ENCODE peak calls at places on chromosomes 7 and 10, in eight cellular contexts. A, Q, P, B, C, I, S and F are unnamed samples.

GRCh38 chr10:11745045-11745444 is 2.9 kb downstream of the ECHDC3 start:
- DNase-seq in I (no peak), Q (no peak), A (no peak), P (peak), S (no peak), B (no peak), C (no peak), F (no peak)

GRCh38 chr10:132054564-132054963 is 11.2 kb upstream of the JAKMIP3 start:
- DNase-seq in Q (peak), I (no peak), S (no peak), C (no peak), B (no peak), P (peak), A (no peak), F (no peak)

GRCh38 chr7:137476937-137477336 is 133.4 kb upstream of the PTN start:
- DNase-seq in S (peak), C (no peak), A (no peak), P (no peak), B (no peak), I (no peak), Q (no peak), F (no peak)

GRCh38 chr7:115068220-115068619 is 146.3 kb downstream of the MDFIC start:
- DNase-seq in B (no peak), Q (no peak), A (no peak), I (no peak), C (no peak), S (peak), P (no peak), F (no peak)

GRCh38 chr7:73738220-73738611 is 386 bp downstream of the ABHD11 start:
- DNase-seq in S (peak), I (peak), A (peak), P (no peak), B (no peak), C (no peak), Q (peak), F (peak)

GRCh38 chr10:17435187-17435586 is 19.2 kb downstream of the ST8SIA6 start:
- DNase-seq in I (no peak), C (no peak), P (no peak), Q (peak), B (no peak), A (no peak), S (no peak), F (no peak)

GRCh38 chr10:6120691-6121090 is 31.9 kb downstream of the RBM17 start:
- DNase-seq in C (no peak), I (no peak), A (no peak), B (peak), S (no peak), Q (peak), P (no peak), F (no peak)

GRCh38 chr10:79127151-79127961 is 58.6 kb downstream of the ZMIZ1 start:
- DNase-seq in Q (peak), B (peak), P (no peak), C (no peak), S (peak), I (peak), A (peak), F (peak)

GRCh38 chr10:72840319-72840718 is 53.2 kb upstream of the OIT3 start:
- DNase-seq in Q (no peak), A (no peak), B (no peak), I (no peak), S (no peak), C (no peak), P (no peak), F (no peak)

GRCh38 chr7:54546081-54546985 is 4.2 kb downstream of the VSTM2A start:
- DNase-seq in C (no peak), I (no peak), A (no peak), P (peak), B (no peak), S (no peak), Q (no peak), F (peak)

GRCh38 chr7:2838873-2839578 is 5.1 kb downstream of the GNA12 start:
- DNase-seq in C (no peak), B (no peak), Q (no peak), I (no peak), A (no peak), P (no peak), S (no peak), F (peak)

GRCh38 chr10:12728569-12728968 is 272.9 kb downstream of the CCDC3 start:
- DNase-seq in A (no peak), P (no peak), S (peak), I (no peak), Q (no peak), B (no peak), C (no peak), F (no peak)

GRCh38 chr10:68327889-68328786 is 3.7 kb upstream of the HNRNPH3 start:
- DNase-seq in P (no peak), C (no peak), Q (peak), S (peak), I (no peak), B (no peak), A (peak), F (no peak)

GRCh38 chr10:77582710-77583115 is 54.9 kb downstream of the KCNMA1 start:
- DNase-seq in A (peak), C (no peak), S (peak), P (no peak), I (no peak), B (no peak), Q (peak), F (no peak)

GRCh38 chr7:44771358-44771757 is 22.7 kb downstream of the ZMIZ2 start:
- DNase-seq in Q (no peak), I (no peak), P (no peak), B (no peak), A (no peak), C (no peak), S (no peak), F (no peak)

GRCh38 chr7:117672433-117672832 is 192.6 kb downstream of the CFTR start:
- DNase-seq in P (no peak), B (no peak), S (no peak), C (no peak), I (no peak), A (no peak), Q (no peak), F (no peak)

GRCh38 chr10:13038346-13038745 is 36.8 kb upstream of the CCDC3 start:
- DNase-seq in A (no peak), Q (no peak), I (no peak), B (no peak), C (no peak), P (no peak), S (no peak), F (no peak)

GRCh38 chr7:133530682-133531081 is 277.8 kb downstream of the EXOC4 start:
- DNase-seq in I (no peak), A (no peak), Q (no peak), S (peak), P (no peak), C (no peak), B (no peak), F (no peak)

GRCh38 chr10:22816298-22816653 is 101.9 kb upstream of the PIP4K2A start:
- DNase-seq in Q (peak), A (peak), S (peak), P (no peak), C (no peak), I (no peak), B (no peak), F (no peak)

GRCh38 chr7:12091164-12091563 is 119.9 kb upstream of the TMEM106B start:
- DNase-seq in P (no peak), A (no peak), B (no peak), I (no peak), Q (no peak), C (no peak), S (no peak), F (no peak)

GRCh38 chr10:110003524-110003885 is 4.3 kb upstream of the ADD3 start:
- DNase-seq in P (no peak), Q (no peak), A (no peak), S (no peak), C (no peak), I (no peak), B (no peak), F (no peak)

GRCh38 chr10:101780818-101781654 is 2.2 kb downstream of the NPM3 start:
- DNase-seq in C (no peak), Q (peak), I (peak), A (peak), S (peak), B (peak), P (peak), F (peak)

GRCh38 chr10:15200626-15201025 is 32.1 kb upstream of the NMT2 start:
- DNase-seq in A (no peak), B (no peak), S (peak), I (no peak), P (no peak), Q (no peak), C (no peak), F (no peak)

GRCh38 chr7:27412164-27412563 is 169.6 kb downstream of the EVX1 start:
- DNase-seq in Q (no peak), S (no peak), I (no peak), A (no peak), P (no peak), C (no peak), B (no peak), F (no peak)

GRCh38 chr10:84613336-84614021 is 285.1 kb downstream of the CCSER2 start:
- DNase-seq in C (no peak), B (no peak), Q (peak), P (no peak), I (peak), S (no peak), A (peak), F (peak)

GRCh38 chr7:64946772-64947171 is 43.7 kb downstream of the ZNF273 start:
- DNase-seq in S (peak), A (peak), I (no peak), Q (peak), P (no peak), B (no peak), C (no peak), F (no peak)

GRCh38 chr10:3225589-3225988 is 53.0 kb upstream of the PITRM1 start:
- DNase-seq in Q (no peak), S (peak), P (no peak), I (no peak), A (no peak), C (no peak), B (no peak), F (no peak)

GRCh38 chr7:27767374-27767773 is 27.4 kb downstream of the TAX1BP1 start:
- DNase-seq in Q (peak), I (no peak), S (peak), C (no peak), A (no peak), P (no peak), B (no peak), F (no peak)

GRCh38 chr7:123410273-123410928 is 124.0 kb downstream of the IQUB start:
- DNase-seq in P (no peak), S (no peak), I (no peak), Q (no peak), B (peak), C (no peak), A (peak), F (no peak)

GRCh38 chr7:519429-519973 is at the start of gene PDGFA:
- DNase-seq in S (peak), A (peak), I (no peak), C (no peak), B (peak), Q (peak), P (no peak), F (no peak)

GRCh38 chr7:24830440-24831050 is 73.3 kb upstream of the GSDME start:
- DNase-seq in P (no peak), Q (no peak), I (no peak), A (no peak), C (no peak), B (no peak), S (no peak), F (no peak)

GRCh38 chr10:56357018-56357417 is 4.0 kb downstream of the ZWINT start:
- DNase-seq in I (no peak), P (no peak), B (no peak), C (no peak), S (no peak), A (no peak), Q (no peak), F (no peak)

GRCh38 chr10:56360967-56361841 is at the start of gene ZWINT:
- DNase-seq in P (peak), S (peak), Q (peak), A (peak), I (peak), C (peak), B (peak), F (peak)

GRCh38 chr10:56360583-56360966 is 484 bp downstream of the ZWINT start:
- DNase-seq in B (no peak), C (no peak), Q (no peak), A (no peak), P (no peak), I (no peak), S (no peak), F (no peak)

GRCh38 chr10:56359837-56360236 is 1.2 kb downstream of the ZWINT start:
- DNase-seq in I (no peak), C (no peak), Q (no peak), A (no peak), S (no peak), P (peak), B (no peak), F (no peak)
- TF ChIP-seq POLR2A in I (no peak), C (no peak), Q (no peak), A (no peak), S (no peak), P (no peak), B (no peak), F (no peak)

GRCh38 chr10:122998934-122999333 is 9.7 kb downstream of the IKZF5 start:
- DNase-seq in I (no peak), Q (no peak), P (no peak), A (no peak), B (no peak), C (no peak), S (no peak), F (no peak)
- TF ChIP-seq POLR2A in I (no peak), Q (no peak), P (no peak), A (no peak), B (no peak), C (no peak), S (no peak), F (no peak)

DNA sequence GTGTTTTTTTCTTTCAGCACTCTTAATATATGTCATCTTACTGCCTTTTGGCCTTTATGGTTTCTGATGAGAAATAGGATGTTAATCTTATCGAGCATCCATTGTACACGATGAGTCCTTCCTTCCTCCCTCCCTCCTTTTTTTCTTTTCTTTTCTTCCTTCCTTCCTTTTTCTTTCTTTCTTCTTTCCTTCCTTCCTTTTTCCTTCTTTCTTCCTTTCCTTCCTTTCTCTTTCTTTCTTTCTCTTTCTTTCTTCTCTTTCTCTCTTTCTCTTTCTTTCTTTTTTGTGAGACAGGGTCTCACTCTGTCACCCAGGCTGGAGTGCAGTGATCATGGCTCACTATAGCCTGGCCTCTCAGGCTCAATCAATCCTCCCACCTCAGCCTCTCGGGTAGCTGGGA is 8.4 kb downstream of the RPEL1 start:
- DNase-seq in Q (no peak), S (no peak), B (no peak), C (no peak), P (no peak), I (no peak), A (no peak), F (no peak)
- TF ChIP-seq POLR2A in Q (no peak), S (no peak), B (no peak), C (no peak), P (no peak), I (no peak), A (no peak), F (no peak)

GRCh38 chr10:125124907-125125306 is 35.5 kb downstream of the CTBP2 start:
- DNase-seq in A (peak), S (peak), I (no peak), Q (no peak), C (no peak), P (peak), B (no peak), F (no peak)

GRCh38 chr10:125121003-125121402 is 39.4 kb downstream of the CTBP2 start:
- DNase-seq in B (no peak), C (no peak), S (no peak), A (peak), Q (no peak), P (peak), I (no peak), F (peak)

GRCh38 chr10:125124114-125124486 is 36.3 kb downstream of the CTBP2 start:
- DNase-seq in Q (no peak), P (no peak), B (no peak), C (no peak), S (no peak), A (no peak), I (no peak), F (no peak)

GRCh38 chr10:125122566-125122965 is 37.8 kb downstream of the CTBP2 start:
- DNase-seq in A (no peak), S (no peak), I (no peak), B (no peak), P (no peak), Q (no peak), C (no peak), F (no peak)

GRCh38 chr10:125123363-125124113 is 36.8 kb downstream of the CTBP2 start:
- DNase-seq in A (peak), C (no peak), Q (no peak), P (peak), B (peak), I (peak), S (peak), F (peak)
- TF ChIP-seq POLR2A in A (peak), C (no peak), Q (no peak), P (no peak), B (no peak), I (no peak), S (no peak), F (peak)

GRCh38 chr7:22931011-22931410 is 82.9 kb downstream of the HYCC1 start:
- DNase-seq in A (no peak), B (no peak), I (no peak), C (no peak), Q (no peak), P (no peak), S (no peak), F (no peak)

GRCh38 chr7:22934473-22935065 is 79.4 kb downstream of the HYCC1 start:
- DNase-seq in S (peak), C (no peak), P (no peak), I (no peak), Q (no peak), B (no peak), A (no peak), F (no peak)

GRCh38 chr7:22934023-22934422 is 79.9 kb downstream of the HYCC1 start:
- DNase-seq in Q (no peak), A (no peak), B (no peak), C (no peak), I (no peak), S (no peak), P (no peak), F (no peak)

GRCh38 chr7:22935269-22935668 is 78.7 kb downstream of the HYCC1 start:
- DNase-seq in B (no peak), C (no peak), S (peak), P (no peak), I (no peak), Q (no peak), A (no peak), F (no peak)

GRCh38 chr7:22932896-22933295 is 81.0 kb downstream of the HYCC1 start:
- DNase-seq in B (no peak), A (no peak), S (no peak), C (no peak), Q (no peak), P (no peak), I (no peak), F (no peak)
- TF ChIP-seq POLR2A in B (no peak), A (no peak), S (no peak), C (no peak), Q (no peak), P (no peak), I (no peak), F (no peak)

GRCh38 chr7:139341058-139341775 is at the start of gene FMC1:
- DNase-seq in A (peak), B (peak), P (peak), I (peak), S (peak), Q (peak), C (peak), F (peak)

GRCh38 chr7:139339698-139340036 is 1.5 kb upstream of the FMC1 start:
- DNase-seq in Q (no peak), S (no peak), P (no peak), I (no peak), C (no peak), A (no peak), B (no peak), F (no peak)

GRCh38 chr7:139340808-139341057 is 404 bp upstream of the FMC1 start:
- DNase-seq in Q (no peak), P (peak), S (no peak), B (no peak), C (no peak), I (no peak), A (no peak), F (no peak)

GRCh38 chr7:139339025-139339424 is 2.1 kb upstream of the FMC1 start:
- DNase-seq in I (no peak), S (no peak), A (no peak), B (no peak), P (peak), Q (no peak), C (no peak), F (no peak)

DNA sequence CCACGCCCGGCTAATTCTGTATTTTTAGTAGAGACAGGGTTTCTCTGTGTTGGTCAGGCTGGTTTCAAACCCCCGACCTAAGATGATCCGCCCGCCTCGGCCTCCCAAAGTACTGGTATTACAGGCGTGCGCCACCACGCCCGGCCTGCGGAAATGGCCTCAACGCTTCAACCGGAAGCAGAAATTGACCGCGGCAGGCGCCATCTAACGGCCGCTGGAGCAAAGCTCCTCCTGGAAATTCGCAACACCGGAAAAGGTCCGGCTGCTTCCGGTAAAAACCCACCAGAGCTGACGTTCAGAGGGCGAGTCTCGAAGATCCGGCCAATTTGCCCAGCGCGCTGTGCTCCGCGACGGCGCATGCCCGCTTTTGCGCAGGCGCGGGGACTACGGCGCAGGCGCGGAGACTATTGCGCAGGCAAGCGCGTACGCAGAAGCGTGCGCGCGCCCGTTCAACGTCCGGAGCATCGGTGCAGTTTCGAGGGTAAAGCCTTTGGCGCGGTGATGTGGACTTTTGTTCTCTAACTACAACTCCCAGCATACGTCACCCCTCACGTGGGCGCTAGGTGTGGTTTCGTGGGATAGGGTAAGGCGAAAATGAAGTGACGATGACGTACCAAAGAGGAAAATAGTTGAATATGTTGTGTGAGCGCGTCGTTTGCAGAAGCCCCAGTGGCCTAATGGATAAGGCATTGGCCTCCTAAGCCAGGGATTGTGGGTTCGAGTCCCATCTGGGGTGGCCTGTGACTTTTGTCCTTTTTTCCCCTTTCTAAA is 915 bp upstream of the FMC1 start:
- DNase-seq in I (peak), A (peak), S (peak), C (peak), Q (peak), B (peak), P (peak), F (peak)
- TF ChIP-seq POLR2A in I (peak), A (peak), S (no peak), C (no peak), Q (no peak), B (peak), P (peak), F (peak)